ENCODE peak calls at places on chromosomes 2 and 18, in seven cellular contexts. W is IMR-90, U is lower lobe of right lung, D is AG10803, X is fibroblast of the aortic adventitia, C is sigmoid colon, F is ovary. E is an unnamed sample.

GRCh38 chr2:216996279-216996845 is 136.5 kb upstream of the TNP1 start:
- DNase-seq in X (no peak), U (no peak), C (no peak), W (no peak), F (no peak), D (no peak), E (no peak)

GRCh38 chr18:44051088-44051487 is 629.6 kb upstream of the SETBP1 start:
- DNase-seq in W (no peak), D (no peak), F (no peak), U (no peak), C (no peak), X (no peak), E (no peak)

GRCh38 chr2:200092235-200092634 is 136.9 kb downstream of the MAIP1 start:
- DNase-seq in F (no peak), U (no peak), C (no peak), D (no peak), X (no peak), W (no peak), E (no peak)

GRCh38 chr2:158723921-158724802 is 71.0 kb upstream of the DAPL1 start:
- DNase-seq in W (no peak), F (no peak), U (no peak), X (no peak), D (no peak), C (no peak), E (no peak)

GRCh38 chr2:119702918-119703401 is 24.0 kb downstream of the TMEM177 start:
- DNase-seq in X (peak), C (peak), D (peak), U (peak), W (peak), F (peak), E (peak)

GRCh38 chr2:130744287-130745117 is 10.8 kb upstream of the AMER3 start:
- DNase-seq in F (no peak), X (no peak), W (no peak), C (no peak), D (no peak), U (no peak), E (no peak)

GRCh38 chr2:48914477-48915077 is 159.1 kb upstream of the LHCGR start:
- DNase-seq in W (no peak), D (no peak), F (no peak), X (no peak), U (no peak), C (no peak), E (no peak)

GRCh38 chr2:20221939-20222768 is 2.8 kb downstream of the SDC1 start:
- DNase-seq in U (no peak), X (no peak), C (no peak), W (no peak), D (peak), F (no peak), E (no peak)

GRCh38 chr2:9162841-9163240 is 43.8 kb upstream of the ASAP2 start:
- DNase-seq in F (no peak), W (no peak), U (no peak), C (no peak), X (no peak), D (no peak), E (no peak)

GRCh38 chr18:46042571-46043123 is 29.4 kb downstream of the PSTPIP2 start:
- DNase-seq in D (peak), U (no peak), F (no peak), W (peak), X (peak), C (no peak), E (no peak)

GRCh38 chr2:99841749-99842148 is 300.6 kb downstream of the AFF3 start:
- DNase-seq in X (peak), C (no peak), W (peak), F (no peak), D (peak), U (no peak), E (no peak)

GRCh38 chr2:113010088-113010487 is 4.8 kb downstream of the IL36A start:
- DNase-seq in W (peak), C (no peak), X (peak), U (no peak), F (no peak), D (peak), E (no peak)

GRCh38 chr2:188976545-188977268 is 2.5 kb downstream of the COL3A1 start:
- DNase-seq in D (peak), U (no peak), X (peak), F (no peak), W (peak), C (no peak), E (no peak)
- TF ChIP-seq CTCF in D (peak), U (no peak), X (peak), F (peak), W (peak), C (no peak), E (no peak)

GRCh38 chr18:79049506-79049905 is 19.7 kb upstream of the ATP9B start:
- DNase-seq in C (no peak), W (no peak), D (no peak), X (no peak), U (no peak), F (no peak), E (no peak)
- TF ChIP-seq CTCF in C (no peak), W (no peak), D (no peak), X (no peak), U (no peak), F (no peak), E (no peak)

DNA sequence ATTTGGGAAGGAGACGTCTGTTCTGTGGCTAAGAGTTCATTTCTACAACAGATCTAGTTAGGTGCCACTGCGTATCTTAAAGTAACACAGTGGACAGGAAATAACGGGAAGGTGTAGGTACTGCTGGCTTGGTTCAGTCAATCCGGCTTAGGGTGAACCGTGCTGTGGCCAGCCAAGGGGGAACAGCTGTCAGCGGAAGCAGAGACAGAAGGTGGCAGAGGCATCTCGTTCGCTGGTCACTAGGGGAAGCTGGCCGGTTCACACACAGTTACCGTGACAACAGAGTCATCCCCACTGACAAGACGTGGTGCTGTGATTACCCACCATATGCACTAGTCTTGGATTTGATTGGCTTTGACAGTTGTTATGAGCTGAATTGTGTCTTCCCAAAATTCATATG is 58.8 kb upstream of the HDAC4 start:
- DNase-seq in X (no peak), F (no peak), U (no peak), D (no peak), W (no peak), C (peak), E (no peak)
- TF ChIP-seq CTCF in X (no peak), F (no peak), U (no peak), D (no peak), W (no peak), C (no peak), E (no peak)

GRCh38 chr2:40360652-40361051 is 91.2 kb downstream of the SLC8A1 start:
- DNase-seq in X (peak), W (peak), U (no peak), F (no peak), C (no peak), D (no peak), E (no peak)
- TF ChIP-seq CTCF in X (no peak), W (peak), U (no peak), F (no peak), C (no peak), D (no peak), E (no peak)

DNA sequence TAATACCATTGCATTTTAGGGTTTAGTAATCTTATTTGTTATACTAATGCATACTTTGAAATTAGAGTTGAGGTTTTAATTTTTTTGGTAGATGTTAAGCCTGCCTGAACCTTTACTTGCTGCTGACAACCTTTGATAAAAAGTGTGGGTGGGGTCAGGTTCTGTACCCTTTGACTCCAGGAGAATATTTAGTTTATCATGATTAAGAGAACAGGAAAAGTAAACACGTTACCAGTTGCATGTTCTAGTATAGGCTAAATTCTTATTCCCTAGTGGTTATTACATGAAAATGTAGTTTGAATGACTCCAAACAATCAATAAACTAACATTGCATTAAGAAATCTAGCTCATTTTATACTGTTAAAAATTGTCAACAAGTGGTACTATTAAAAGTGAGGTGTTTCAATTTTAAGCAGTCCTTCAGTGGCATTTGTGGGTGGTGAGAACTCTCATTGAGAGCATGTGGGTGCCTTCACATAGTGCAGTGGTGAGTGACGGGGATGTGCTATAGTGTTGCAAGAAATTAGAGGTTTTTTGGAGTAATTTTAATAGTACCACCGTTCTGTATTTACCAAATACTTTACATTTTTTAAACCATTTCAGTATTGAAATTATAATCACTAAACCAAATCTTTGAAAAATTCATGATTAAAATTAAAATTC is 29.9 kb downstream of the PHLPP1 start:
- DNase-seq in U (no peak), F (no peak), X (no peak), D (no peak), C (no peak), W (no peak), E (no peak)
- TF ChIP-seq CTCF in U (no peak), F (no peak), X (no peak), D (no peak), C (no peak), W (no peak), E (no peak)

E was measured in pancreas.